ENCODE peak calls at places on chromosome 4, in seven cellular contexts. A is A549, Y is body of pancreas, B is right lobe of liver, Z is spleen, L is transverse colon, N is uterus. D is an unnamed sample.

GRCh38 chr4:165874072-165874798 is 1.2 kb downstream of the TLL1 start:
- DNase-seq in L (no peak), B (no peak), N (no peak), Y (peak; percentile 28), Z (no peak), A (no peak), D (no peak)

GRCh38 chr4:165326831-165327210 is 648 bp upstream of the MSMO1 start:
- DNase-seq in L (peak; percentile 30), A (no peak), Z (peak; percentile 77), N (no peak), Y (peak; percentile 63), B (peak; percentile 78), D (peak; percentile 1)

GRCh38 chr4:44629280-44629866 is 22.1 kb downstream of the YIPF7 start:
- DNase-seq in Z (no peak), B (no peak), L (no peak), A (peak; percentile 44), Y (peak; percentile 47), N (no peak), D (no peak)

GRCh38 chr4:16745009-16745408 is 153.4 kb downstream of the LDB2 start:
- DNase-seq in L (no peak), N (peak; percentile 64), B (no peak), A (no peak), Y (no peak), Z (no peak), D (no peak)

GRCh38 chr4:31442236-31442635 is 722.1 kb downstream of the PCDH7 start:
- DNase-seq in Y (no peak), N (no peak), A (peak; percentile 1), B (no peak), Z (no peak), L (no peak), D (no peak)

GRCh38 chr4:184355111-184355604 is 119.2 kb downstream of the IRF2 start:
- DNase-seq in A (peak; percentile 19), Z (peak; percentile 78), L (no peak), N (no peak), Y (no peak), B (no peak), D (peak; percentile 3)

GRCh38 chr4:89290727-89291126 is 16.9 kb downstream of the GPRIN3 start:
- DNase-seq in A (no peak), Y (no peak), B (no peak), Z (no peak), L (no peak), N (no peak), D (no peak)

GRCh38 chr4:78987683-78988082 is 48.4 kb upstream of the PAQR3 start:
- DNase-seq in Z (no peak), A (no peak), Y (no peak), L (no peak), N (no peak), B (no peak), D (no peak)

GRCh38 chr4:112327950-112328349 is 30.8 kb downstream of the ALPK1 start:
- DNase-seq in Y (no peak), N (no peak), L (no peak), Z (peak; percentile 62), B (no peak), A (peak; percentile 27), D (no peak)

GRCh38 chr4:15805583-15806517 is 27.7 kb downstream of the CD38 start:
- DNase-seq in Y (peak; percentile 38), Z (no peak), N (no peak), L (no peak), B (no peak), A (peak; percentile 64), D (no peak)

GRCh38 chr4:176789955-176790354 is 2.8 kb downstream of the VEGFC start:
- DNase-seq in A (peak; percentile 70), B (no peak), N (no peak), L (no peak), Z (no peak), Y (no peak), D (no peak)

GRCh38 chr4:1047106-1047975 is 35.9 kb downstream of the FGFRL1 start:
- DNase-seq in B (peak; percentile 73), L (peak; percentile 38), N (peak; percentile 37), Z (peak; percentile 72), Y (peak; percentile 71), A (no peak), D (no peak)
- H3K4me3 ChIP-seq in B (peak overlapping the region; percentile 16), L (peak overlapping the region; percentile 16), N (no peak overlapping the region), Z (peak overlapping the region; percentile 15), Y (no peak overlapping the region), A (peak overlapping the region; percentile 35), D (no peak overlapping the region)

GRCh38 chr4:95478679-95479078 is 70.1 kb downstream of the UNC5C start:
- DNase-seq in A (no peak), L (no peak), Z (no peak), N (no peak), Y (no peak), B (no peak), D (no peak)
- H3K27ac ChIP-seq in A (no peak overlapping the region), L (no peak overlapping the region), Z (no peak overlapping the region), N (no peak overlapping the region), Y (no peak overlapping the region), B (no peak overlapping the region), D (no peak overlapping the region)

GRCh38 chr4:185481390-185481789 is 9.9 kb upstream of the CCDC110 start:
- DNase-seq in L (no peak), Y (no peak), Z (no peak), B (no peak), A (no peak), N (no peak), D (no peak)
- TF ChIP-seq POLR2A in L (no peak), Y (no peak), Z (no peak), B (no peak), A (no peak), N (no peak), D (no peak)

GRCh38 chr4:58961283-58961682 is 1851.1 kb upstream of the IGFBP7 start:
- DNase-seq in L (no peak), Y (no peak), A (no peak), B (no peak), N (no peak), Z (no peak), D (no peak)
- H3K4me3 ChIP-seq in L (no peak overlapping the region), Y (no peak overlapping the region), A (no peak overlapping the region), B (no peak overlapping the region), N (no peak overlapping the region), Z (no peak overlapping the region), D (no peak overlapping the region)

GRCh38 chr4:2763511-2763967 is 7.4 kb upstream of the TNIP2 start:
- DNase-seq in A (no peak), N (no peak), Y (no peak), L (no peak), B (no peak), Z (peak; percentile 80), D (no peak)
- H3K27ac ChIP-seq in A (peak overlapping the region; percentile 88), N (peak overlapping the region; percentile 46), Y (no peak overlapping the region), L (peak overlapping the region; percentile 78), B (peak overlapping the region; percentile 69), Z (peak overlapping the region; percentile 84), D (peak overlapping the region; percentile 73)